ENCODE peak calls at places on chromosomes 6 and 20, in seven cellular contexts. U is fibroblast of mammary gland, W is choroid plexus epithelial cell, D is fibroblast of pulmonary artery, C is ovary, O is WTC11, T is foreskin fibroblast. M is an unnamed sample.

GRCh38 chr6:149046822-149047246 is 270.7 kb upstream of the TAB2 start:
- DNase-seq in U (peak), T (peak), C (no peak), D (no peak), W (peak), O (no peak), M (no peak)

GRCh38 chr6:9504191-9504590 is 910.7 kb downstream of the TFAP2A start:
- DNase-seq in W (no peak), T (no peak), D (no peak), U (no peak), O (no peak), C (no peak), M (no peak)

GRCh38 chr6:35663447-35664235 is 25.1 kb downstream of the FKBP5 start:
- DNase-seq in O (no peak), T (peak), U (peak), W (peak), C (no peak), D (peak), M (peak)

GRCh38 chr6:21157186-21157929 is 436.2 kb upstream of the SOX4 start:
- DNase-seq in C (no peak), T (no peak), U (no peak), O (no peak), W (no peak), D (no peak), M (no peak)

GRCh38 chr20:32674362-32674789 is 635 bp upstream of the C20orf203 start:
- DNase-seq in W (peak), U (peak), C (no peak), O (peak), T (peak), D (peak), M (peak)

GRCh38 chr20:33249456-33249855 is 13.7 kb downstream of the BPIFA1 start:
- DNase-seq in O (no peak), U (no peak), W (no peak), C (no peak), T (no peak), D (no peak), M (no peak)

GRCh38 chr20:16939051-16939450 is 190.9 kb downstream of the OTOR start:
- DNase-seq in W (no peak), T (no peak), U (no peak), O (no peak), C (no peak), D (no peak), M (no peak)

GRCh38 chr6:53179961-53180651 is 31.5 kb upstream of the GCM1 start:
- DNase-seq in W (peak), D (peak), C (peak), U (peak), O (no peak), T (peak), M (peak)

GRCh38 chr6:41878246-41878645 is 16.9 kb downstream of the USP49 start:
- DNase-seq in T (peak), W (peak), O (no peak), U (peak), D (peak), C (no peak), M (peak)

GRCh38 chr6:117481278-117481925 is 1.1 kb upstream of the DCBLD1 start:
- DNase-seq in O (peak), T (no peak), W (no peak), C (no peak), D (no peak), U (no peak), M (no peak)

GRCh38 chr6:126600258-126600916 is 260.5 kb downstream of the CENPW start:
- DNase-seq in T (peak), D (no peak), O (no peak), U (no peak), W (peak), C (no peak), M (no peak)

GRCh38 chr6:5851261-5851757 is 155.4 kb downstream of the NRN1 start:
- DNase-seq in C (no peak), W (peak), D (peak), O (peak), U (peak), T (peak), M (no peak)

GRCh38 chr20:24950836-24951525 is 1.9 kb downstream of the CST7 start:
- DNase-seq in U (no peak), T (no peak), O (no peak), C (no peak), D (no peak), W (no peak), M (no peak)

GRCh38 chr6:56363796-56364195 is 116.4 kb upstream of the COL21A1 start:
- DNase-seq in D (no peak), U (no peak), T (no peak), C (no peak), W (no peak), O (no peak), M (no peak)

GRCh38 chr6:105072799-105073199 is 107.0 kb downstream of the POPDC3 start:
- DNase-seq in C (no peak), U (peak), O (no peak), T (peak), W (peak), D (peak), M (peak)

GRCh38 chr6:109834595-109835437 is 143.3 kb upstream of the GPR6 start:
- DNase-seq in C (no peak), O (no peak), W (no peak), T (peak), D (no peak), U (no peak), M (no peak)

GRCh38 chr6:166446567-166447065 is 63.9 kb upstream of the MPC1 start:
- DNase-seq in O (no peak), U (no peak), D (no peak), C (no peak), T (no peak), W (no peak), M (no peak)

GRCh38 chr6:156589281-156589680 is 187.9 kb upstream of the ARID1B start:
- DNase-seq in U (peak), W (peak), D (peak), O (no peak), T (peak), C (no peak), M (no peak)

GRCh38 chr20:33667245-33668086 is 723 bp downstream of the ACTL10 start:
- DNase-seq in T (peak), U (peak), O (no peak), W (peak), C (peak), D (peak), M (peak)

GRCh38 chr6:25320459-25320858 is 41.3 kb downstream of the CARMIL1 start:
- DNase-seq in D (no peak), O (no peak), U (no peak), W (no peak), T (no peak), C (no peak), M (no peak)

GRCh38 chr6:87873556-87873955 is 171.5 kb upstream of the AKIRIN2 start:
- DNase-seq in C (no peak), U (no peak), T (peak), O (no peak), W (no peak), D (no peak), M (no peak)

GRCh38 chr6:161544801-161545490 is 271.1 kb upstream of the AGPAT4 start:
- DNase-seq in W (no peak), T (no peak), O (no peak), C (no peak), D (no peak), U (no peak), M (no peak)

GRCh38 chr6:161543910-161544309 is 270.0 kb upstream of the AGPAT4 start:
- DNase-seq in W (no peak), D (no peak), O (no peak), U (no peak), C (no peak), T (no peak), M (no peak)

GRCh38 chr6:161545741-161546140 is 271.9 kb upstream of the AGPAT4 start:
- DNase-seq in T (no peak), D (no peak), W (no peak), U (no peak), C (no peak), O (no peak), M (no peak)

GRCh38 chr6:161540532-161540931 is 266.7 kb upstream of the AGPAT4 start:
- DNase-seq in D (no peak), U (no peak), C (no peak), O (no peak), T (no peak), W (no peak), M (no peak)

GRCh38 chr6:161542581-161542980 is 268.7 kb upstream of the AGPAT4 start:
- DNase-seq in D (no peak), C (no peak), U (no peak), W (no peak), O (no peak), T (no peak), M (no peak)
- TF ChIP-seq CTCF in D (no peak), C (no peak), U (no peak), W (no peak), O (no peak), T (no peak), M (no peak)

DNA sequence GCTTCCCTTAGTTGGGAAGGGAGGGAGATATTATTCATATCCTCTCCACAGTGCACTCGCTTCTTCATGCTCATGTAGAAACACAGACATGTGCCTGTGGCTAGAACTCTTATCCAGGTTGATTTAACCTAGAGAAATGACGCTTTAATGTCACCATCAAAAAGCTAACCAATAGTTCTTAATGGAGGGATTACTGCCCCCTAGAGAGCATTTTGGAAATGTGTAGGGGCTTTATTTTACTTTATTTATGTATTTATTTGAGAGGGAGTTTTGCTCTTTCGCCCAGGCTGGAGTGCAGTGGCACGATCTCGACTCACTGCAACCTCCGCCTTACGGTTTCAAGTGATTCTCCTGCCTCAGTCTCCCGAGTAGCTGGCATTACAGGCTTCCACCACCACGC is 229.6 kb downstream of the SOD2 start:
- DNase-seq in W (peak), U (peak), D (peak), T (peak), O (no peak), C (no peak), M (peak)
- TF ChIP-seq CTCF in W (peak), U (peak), D (peak), T (peak), O (peak), C (no peak), M (peak)

GRCh38 chr20:44248420-44248759 is 1.3 kb downstream of the GDAP1L1 start:
- DNase-seq in U (no peak), D (no peak), T (no peak), C (no peak), O (no peak), W (no peak), M (no peak)

GRCh38 chr20:44247131-44247571 is at the start of gene GDAP1L1:
- DNase-seq in W (no peak), C (peak), D (no peak), O (peak), T (peak), U (no peak), M (no peak)

GRCh38 chr20:44251284-44251683 is 4.2 kb downstream of the GDAP1L1 start:
- DNase-seq in U (no peak), C (no peak), T (no peak), W (no peak), O (no peak), D (no peak), M (no peak)

GRCh38 chr20:44245977-44246376 is 1.1 kb upstream of the GDAP1L1 start:
- DNase-seq in O (no peak), T (no peak), W (no peak), D (no peak), C (no peak), U (no peak), M (no peak)

GRCh38 chr20:44247676-44248419 is 740 bp downstream of the GDAP1L1 start:
- DNase-seq in W (peak), T (peak), O (peak), U (peak), D (peak), C (peak), M (peak)
- TF ChIP-seq CTCF in W (peak), T (peak), O (peak), U (peak), D (peak), C (no peak), M (no peak)

GRCh38 chr6:37536462-37537225 is 37.0 kb upstream of the CCDC167 start:
- DNase-seq in T (no peak), W (no peak), O (peak), C (no peak), U (no peak), D (no peak), M (no peak)

GRCh38 chr6:37532122-37532521 is 32.4 kb upstream of the CCDC167 start:
- DNase-seq in D (no peak), U (no peak), T (no peak), C (no peak), W (no peak), O (no peak), M (no peak)

GRCh38 chr6:37539706-37540352 is 40.1 kb upstream of the CCDC167 start:
- DNase-seq in W (no peak), T (no peak), D (no peak), U (no peak), C (no peak), O (no peak), M (no peak)

GRCh38 chr6:37538107-37538506 is 38.4 kb upstream of the CCDC167 start:
- DNase-seq in U (no peak), W (no peak), O (peak), C (no peak), D (no peak), T (peak), M (peak)

GRCh38 chr6:37535701-37536461 is 36.2 kb upstream of the CCDC167 start:
- DNase-seq in W (no peak), D (no peak), C (no peak), O (peak), T (no peak), U (no peak), M (no peak)
- TF ChIP-seq CTCF in W (no peak), D (no peak), C (no peak), O (no peak), T (no peak), U (no peak), M (no peak)

GRCh38 chr6:89120371-89120770 is 2.5 kb upstream of the SRSF12 start:
- DNase-seq in T (peak), W (no peak), C (no peak), U (peak), O (no peak), D (no peak), M (no peak)

GRCh38 chr6:89116702-89117101 is 1.2 kb downstream of the SRSF12 start:
- DNase-seq in D (no peak), U (no peak), C (no peak), W (no peak), O (no peak), T (no peak), M (no peak)

GRCh38 chr6:89121934-89122333 is 4.1 kb upstream of the SRSF12 start:
- DNase-seq in W (no peak), T (no peak), D (no peak), U (no peak), C (no peak), O (no peak), M (no peak)

GRCh38 chr6:89118931-89119330 is 1.1 kb upstream of the SRSF12 start:
- DNase-seq in D (no peak), C (no peak), O (no peak), U (no peak), W (no peak), T (peak), M (no peak)

GRCh38 chr6:89117285-89118108 is at the start of gene SRSF12:
- DNase-seq in O (peak), W (peak), T (peak), C (peak), D (peak), U (no peak), M (peak)
- TF ChIP-seq CTCF in O (no peak), W (no peak), T (no peak), C (no peak), D (no peak), U (no peak), M (no peak)

DNA sequence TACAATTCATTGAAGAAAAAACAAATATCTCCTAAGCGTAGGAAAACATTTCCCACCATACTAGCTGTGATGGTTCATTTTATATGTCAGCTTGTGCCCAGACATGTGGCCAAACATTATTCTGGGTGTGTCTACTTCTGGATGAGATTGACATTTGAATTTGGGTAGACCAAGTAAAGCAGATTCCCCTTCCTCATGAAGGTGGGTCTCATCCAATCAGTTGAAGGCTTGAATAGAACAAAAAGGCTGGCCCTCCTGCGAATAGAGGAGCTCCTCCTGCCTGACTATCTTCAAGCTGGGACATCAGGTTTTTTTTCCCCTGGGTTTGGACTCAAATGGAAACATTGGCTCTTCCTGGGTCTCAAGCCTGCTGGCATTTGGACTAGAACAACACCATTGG is 113.6 kb downstream of the DHX35 start:
- DNase-seq in W (no peak), D (no peak), U (no peak), T (no peak), O (no peak), C (no peak), M (no peak)
- TF ChIP-seq CTCF in W (no peak), D (no peak), U (no peak), T (no peak), O (no peak), C (no peak), M (no peak)

M was measured in MCF 10A.